ENCODE peak calls at places on chromosome 21, in seven cellular contexts. B is SK-N-SH, C is HepG2, W is K562, K is GM12892, X is H1, S is GM12878. P is an unnamed sample.

GRCh38 chr21:34800797-34801518 is 132.2 kb downstream of the CLIC6 start:
- DNase-seq in B (no peak), C (no peak), W (no peak), K (no peak), X (no peak), S (no peak), P (no peak)

GRCh38 chr21:44314128-44314527 is 14.3 kb downstream of the PFKL start:
- DNase-seq in B (no peak), C (no peak), W (no peak), K (no peak), X (no peak), S (no peak), P (no peak)

GRCh38 chr21:19507682-19508260 is 1104.2 kb upstream of the TMPRSS15 start:
- DNase-seq in B (peak), C (no peak), W (peak), K (no peak), X (no peak), S (no peak), P (no peak)

GRCh38 chr21:44765231-44766013 is 36.2 kb downstream of the UBE2G2 start:
- DNase-seq in B (peak), C (no peak), W (peak), K (peak), X (no peak), S (no peak), P (no peak)

GRCh38 chr21:18493420-18493819 is 89.8 kb upstream of the TMPRSS15 start:
- DNase-seq in B (no peak), C (no peak), W (no peak), K (no peak), X (no peak), S (no peak), P (no peak)

GRCh38 chr21:33874161-33874560 is 41.4 kb downstream of the ATP5PO start:
- DNase-seq in B (no peak), C (no peak), W (no peak), K (no peak), X (no peak), S (no peak), P (no peak)

GRCh38 chr21:45080639-45081414 is 6.4 kb downstream of the ADARB1 start:
- DNase-seq in B (no peak), C (no peak), W (no peak), K (no peak), X (no peak), S (no peak), P (no peak)

GRCh38 chr21:35178812-35179211 is 129.7 kb upstream of the RUNX1 start:
- DNase-seq in B (no peak), C (no peak), W (no peak), K (no peak), X (no peak), S (no peak), P (no peak)

GRCh38 chr21:28068455-28069358 is 924.0 kb downstream of the LTN1 start:
- DNase-seq in B (no peak), C (no peak), W (no peak), K (no peak), X (no peak), S (no peak), P (no peak)

GRCh38 chr21:14114251-14114650 is 96.5 kb downstream of the LIPI start:
- DNase-seq in B (no peak), C (no peak), W (no peak), K (no peak), X (no peak), S (no peak), P (no peak)

GRCh38 chr21:43865471-43866181 is 603 bp downstream of the AGPAT3 start:
- DNase-seq in B (peak), C (no peak), W (peak), K (peak), X (peak), S (no peak), P (peak)

GRCh38 chr21:36591326-36591970 is 107.5 kb upstream of the SIM2 start:
- DNase-seq in B (no peak), C (no peak), W (no peak), K (no peak), X (no peak), S (no peak), P (no peak)

GRCh38 chr21:21971384-21971783 is 973.2 kb downstream of the NCAM2 start:
- DNase-seq in B (no peak), C (no peak), W (no peak), K (no peak), X (no peak), S (no peak), P (no peak)

GRCh38 chr21:21624674-21625073 is 626.5 kb downstream of the NCAM2 start:
- DNase-seq in B (no peak), C (no peak), W (no peak), K (no peak), X (no peak), S (no peak), P (no peak)

GRCh38 chr21:34771512-34772028 is 102.8 kb downstream of the CLIC6 start:
- DNase-seq in B (no peak), C (peak), W (peak), K (no peak), X (peak), S (no peak), P (no peak)

GRCh38 chr21:35508389-35508888 is 459.3 kb upstream of the RUNX1 start:
- DNase-seq in B (no peak), C (peak), W (peak), K (no peak), X (peak), S (no peak), P (no peak)

GRCh38 chr21:45017376-45017960 is 56.9 kb upstream of the ADARB1 start:
- DNase-seq in B (no peak), C (no peak), W (no peak), K (no peak), X (no peak), S (no peak), P (no peak)

GRCh38 chr21:17780539-17780938 is 38.6 kb downstream of the C21orf91 start:
- DNase-seq in B (no peak), C (no peak), W (no peak), K (no peak), X (no peak), S (peak), P (no peak)

GRCh38 chr21:33861125-33861524 is 54.5 kb downstream of the ATP5PO start:
- DNase-seq in B (no peak), C (no peak), W (no peak), K (no peak), X (no peak), S (no peak), P (no peak)

GRCh38 chr21:33578214-33578613 is 10.3 kb downstream of the DONSON start:
- DNase-seq in B (no peak), C (no peak), W (no peak), K (no peak), X (no peak), S (no peak), P (no peak)

GRCh38 chr21:21163904-21164303 is 165.7 kb downstream of the NCAM2 start:
- DNase-seq in B (peak), C (peak), W (peak), K (no peak), X (peak), S (no peak), P (peak)

GRCh38 chr21:44510508-44511218 is 29.3 kb downstream of the KRTAP10-1 start:
- DNase-seq in B (peak), C (peak), W (peak), K (peak), X (peak), S (no peak), P (peak)

GRCh38 chr21:18245493-18245967 is 897 bp downstream of the CHODL start:
- DNase-seq in B (peak), C (peak), W (no peak), K (no peak), X (peak), S (no peak), P (no peak)

DNA sequence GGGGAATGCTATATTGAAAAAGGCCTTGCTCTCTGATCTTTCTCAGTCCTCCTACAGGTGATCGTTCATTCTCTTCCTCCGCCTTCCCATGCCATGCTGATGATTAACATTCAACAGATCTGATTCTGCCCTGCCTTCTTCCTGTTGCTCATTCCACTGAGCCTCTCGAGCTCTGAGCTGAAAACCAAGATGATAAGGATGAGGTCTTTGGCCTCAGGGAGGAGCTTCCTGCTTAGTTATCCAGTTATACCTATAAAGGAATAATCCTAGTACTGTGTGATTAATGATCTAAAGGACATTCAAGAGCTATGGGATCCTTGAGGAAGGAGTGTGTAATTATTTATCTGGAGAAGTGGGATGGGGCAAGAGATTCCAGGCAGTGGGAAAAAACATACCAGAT is 25.2 kb upstream of the MAP3K7CL start:
- DNase-seq in B (no peak), C (peak), W (no peak), K (no peak), X (no peak), S (no peak), P (no peak)
- TF ChIP-seq TAF1 in B (no peak), C (no peak), W (no peak), K (no peak), X (no peak), S (no peak), P (no peak)

DNA sequence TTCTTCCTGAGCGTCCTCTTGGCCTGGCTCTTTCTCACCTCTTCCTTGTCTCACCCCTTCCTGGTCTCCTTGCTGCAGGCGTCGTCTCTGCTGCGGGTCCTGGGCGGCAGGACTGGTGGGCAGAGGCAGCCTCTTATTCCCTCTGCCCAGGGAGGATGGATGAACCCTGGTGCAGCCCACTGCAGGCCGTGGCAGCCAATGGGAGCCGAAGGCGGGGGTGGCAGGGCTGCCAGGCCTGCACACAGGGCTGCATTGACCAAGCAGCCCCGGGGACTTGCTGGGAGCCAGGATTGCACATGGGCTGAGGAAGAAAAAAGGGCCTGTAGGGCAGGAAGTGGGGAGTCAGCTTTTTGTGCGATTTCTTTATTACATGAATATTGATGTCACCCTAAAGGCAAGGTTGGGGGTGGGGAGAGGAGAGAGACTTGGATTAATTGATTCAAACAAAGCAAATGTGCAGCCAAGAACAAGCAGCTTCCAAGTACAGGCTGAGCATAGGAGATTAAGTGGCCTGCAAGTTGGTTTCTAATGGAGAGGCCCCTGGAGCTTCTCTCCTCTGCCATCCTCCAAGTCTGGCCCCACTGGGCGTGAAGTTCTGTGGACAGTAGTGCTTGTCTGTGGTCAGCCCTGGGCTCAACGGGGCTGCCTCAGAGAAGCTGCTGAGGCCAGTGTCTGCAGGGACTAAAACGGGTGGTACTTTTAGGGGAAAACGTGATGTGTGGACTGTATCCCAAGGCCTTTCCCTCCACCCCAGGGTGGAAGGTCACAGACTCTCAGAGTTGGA is at the start of gene S100B:
- DNase-seq in B (peak), C (no peak), W (no peak), K (no peak), X (peak), S (no peak), P (no peak)
- TF ChIP-seq TAF1 in B (no peak), C (no peak), W (no peak), K (no peak), X (no peak), S (no peak), P (no peak)

GRCh38 chr21:41579692-41580091 is 71.7 kb upstream of the TMPRSS2 start:
- DNase-seq in B (no peak), C (no peak), W (no peak), K (no peak), X (no peak), S (no peak), P (no peak)
- TF ChIP-seq TAF1 in B (no peak), C (no peak), W (no peak), K (no peak), X (no peak), S (no peak), P (no peak)

DNA sequence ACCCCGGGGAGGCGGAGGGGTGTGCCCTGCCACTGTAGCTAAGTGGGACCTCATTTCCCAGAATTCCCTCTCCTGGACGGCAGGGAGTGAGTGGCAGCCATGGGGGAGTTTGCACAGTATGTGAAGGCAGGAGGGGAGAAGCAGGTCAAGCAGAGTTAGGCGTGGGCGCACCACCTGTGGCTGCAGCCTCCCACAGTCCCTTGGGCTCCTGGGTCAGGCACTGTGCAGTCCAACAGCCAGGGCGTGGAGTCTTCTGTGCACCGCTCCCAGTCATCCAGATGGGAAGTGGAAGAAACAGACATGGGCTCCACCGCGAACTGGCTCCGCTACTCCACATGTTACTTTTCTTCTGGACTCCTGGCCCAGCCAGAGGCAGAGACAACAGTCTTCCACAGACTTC is 85.4 kb upstream of the TIAM1 start:
- DNase-seq in B (no peak), C (no peak), W (peak), K (no peak), X (no peak), S (no peak), P (no peak)
- TF ChIP-seq TAF1 in B (no peak), C (no peak), W (no peak), K (no peak), X (no peak), S (no peak), P (no peak)

DNA sequence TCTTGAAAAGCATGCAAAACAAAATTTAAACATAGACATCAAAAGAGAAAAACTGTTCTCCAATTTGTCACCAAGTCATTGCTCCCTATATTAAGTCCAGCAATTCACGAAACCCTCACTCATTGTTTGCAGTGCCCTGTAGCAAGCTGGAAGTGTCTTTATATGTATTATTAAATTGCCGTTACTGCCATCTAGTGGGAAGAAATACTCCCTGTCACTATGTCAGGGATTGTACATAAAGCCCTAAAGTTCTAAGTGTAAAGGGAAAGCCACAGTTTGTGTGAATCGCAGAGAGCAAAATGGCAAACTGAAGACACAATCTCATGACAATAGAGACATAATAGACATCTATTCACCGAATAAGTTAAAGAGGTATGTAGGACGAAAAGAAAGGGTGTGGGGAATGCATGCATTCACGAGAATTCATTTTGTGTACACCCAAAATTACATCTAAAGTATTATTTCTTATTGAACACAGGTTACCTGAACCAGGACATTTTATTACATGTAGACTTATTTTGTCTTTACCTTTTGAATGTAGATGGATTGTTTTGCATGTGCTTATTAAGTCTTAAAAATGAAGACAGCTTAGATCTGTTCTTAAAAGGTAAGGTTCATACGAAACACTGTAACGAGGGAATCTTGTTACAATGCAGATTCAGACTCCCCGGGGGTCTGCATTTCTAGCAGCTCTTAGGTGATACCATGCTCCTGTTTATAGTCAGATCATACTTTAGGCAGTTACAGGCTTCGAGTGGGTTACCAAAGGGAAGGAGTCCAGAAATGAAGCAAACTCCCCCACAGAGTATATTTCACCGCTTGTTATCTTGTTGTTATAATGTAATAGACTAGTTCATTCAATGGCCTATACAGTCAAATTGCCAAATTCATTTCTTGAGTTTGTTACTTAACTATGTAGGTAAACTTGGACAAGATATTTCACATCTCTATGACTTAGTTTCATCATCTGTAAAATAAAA is 600.8 kb downstream of the USP25 start:
- DNase-seq in B (peak), C (peak), W (peak), K (no peak), X (no peak), S (no peak), P (no peak)
- TF ChIP-seq TAF1 in B (no peak), C (no peak), W (no peak), K (no peak), X (no peak), S (no peak), P (no peak)

GRCh38 chr21:37862536-37862935 is 53.7 kb downstream of the KCNJ6 start:
- DNase-seq in B (peak), C (no peak), W (no peak), K (peak), X (peak), S (no peak), P (peak)
- TF ChIP-seq TAF1 in B (no peak), C (no peak), W (no peak), K (no peak), X (no peak), S (no peak), P (no peak)

DNA sequence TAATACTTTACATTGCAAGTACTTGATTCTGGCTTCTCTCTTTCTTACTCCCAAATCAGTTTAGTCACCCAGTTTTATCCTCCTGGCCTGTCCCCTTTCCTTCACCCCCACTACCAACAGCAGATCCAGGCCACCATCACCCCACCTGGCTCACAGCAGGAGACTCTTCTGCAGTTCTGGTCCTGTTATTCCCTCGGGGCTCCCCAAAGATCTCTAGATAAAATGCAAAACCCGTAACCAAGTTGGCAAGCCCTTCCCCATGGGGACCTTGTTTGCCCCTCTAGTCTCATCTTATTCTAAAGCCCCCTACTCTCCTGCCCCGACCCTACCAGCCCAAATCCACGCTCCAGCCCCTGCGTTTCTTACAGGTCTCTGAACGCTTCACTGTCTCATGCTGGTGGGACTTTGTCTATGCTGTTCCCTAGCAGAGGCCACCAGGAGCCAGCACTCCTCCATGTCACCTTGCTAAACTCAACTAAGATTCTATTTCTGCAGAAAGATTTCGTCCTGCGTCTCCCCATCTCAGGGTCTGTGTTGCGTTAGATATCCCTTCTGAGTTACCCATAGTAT is 4.0 kb downstream of the ABCG1 start:
- DNase-seq in B (no peak), C (no peak), W (no peak), K (no peak), X (no peak), S (no peak), P (no peak)
- TF ChIP-seq TAF1 in B (no peak), C (no peak), W (no peak), K (no peak), X (no peak), S (no peak), P (no peak)